ENCODE peak calls at places on chromosomes 16 and 17, in four cellular contexts. E is GM12878, B is K562, J is HepG2. I is an unnamed sample.

GRCh38 chr16:11681526-11681925 is 13.3 kb downstream of the SNN start:
- DNase-seq in B (no peak), J (no peak), E (no peak), I (no peak)

GRCh38 chr17:6187836-6188235 is 117.7 kb downstream of the WSCD1 start:
- DNase-seq in E (no peak), B (no peak), J (no peak), I (no peak)

GRCh38 chr16:30659507-30660423 is 1.5 kb downstream of the FBRS start:
- DNase-seq in B (no peak), E (no peak), J (no peak), I (peak; percentile 82)

GRCh38 chr16:19705131-19705501 is 12.9 kb downstream of the KNOP1 start:
- DNase-seq in J (no peak), B (no peak), E (no peak), I (no peak)

GRCh38 chr16:69481901-69482341 is 57.5 kb downstream of the CYB5B start:
- DNase-seq in J (no peak), E (no peak), B (peak; percentile 33), I (no peak)

GRCh38 chr17:72609501-72609900 is 483.0 kb downstream of the SLC39A11 start:
- DNase-seq in B (no peak), J (no peak), E (no peak), I (no peak)

GRCh38 chr17:9239821-9240658 is 218.7 kb downstream of the NTN1 start:
- DNase-seq in B (peak; percentile 93), E (no peak), J (no peak), I (peak; percentile 97)

GRCh38 chr16:49278944-49279725 is 2.5 kb downstream of the CBLN1 start:
- DNase-seq in J (no peak), B (no peak), E (no peak), I (no peak)

GRCh38 chr17:43983515-43984411 is 20.7 kb upstream of the NAGS start:
- DNase-seq in E (no peak), J (peak; percentile 67), B (peak; percentile 69), I (peak; percentile 72)

GRCh38 chr17:76585649-76586593 is at the start of gene ST6GALNAC2:
- DNase-seq in E (no peak), B (no peak), J (peak; percentile 66), I (peak; percentile 94)

GRCh38 chr16:78727536-78727935 is 628.1 kb downstream of the WWOX start:
- DNase-seq in E (no peak), B (no peak), J (peak; percentile 73), I (no peak)

GRCh38 chr17:51508048-51508447 is 247.7 kb downstream of the UTP18 start:
- DNase-seq in J (no peak), E (no peak), B (no peak), I (no peak)

GRCh38 chr16:9077001-9077809 is 14.2 kb upstream of the HAPSTR1 start:
- DNase-seq in J (peak; percentile 31), E (no peak), B (no peak), I (peak; percentile 37)

GRCh38 chr17:68353121-68353521 is 61.8 kb downstream of the ARSG start:
- DNase-seq in B (no peak), E (no peak), J (no peak), I (no peak)

GRCh38 chr16:70428178-70428998 is 10.5 kb downstream of the ST3GAL2 start:
- DNase-seq in J (peak; percentile 100), B (peak; percentile 96), E (peak; percentile 79), I (peak; percentile 85)

GRCh38 chr16:56851671-56852400 is 13.2 kb upstream of the SLC12A3 start:
- DNase-seq in J (peak; percentile 35), B (no peak), E (no peak), I (no peak)
- TF ChIP-seq NFIC in J (no peak), B (no peak), E (no peak), I (no peak)

GRCh38 chr17:32741381-32741780 is 135.5 kb downstream of the MYO1D start:
- DNase-seq in B (no peak), E (no peak), J (no peak), I (no peak)

GRCh38 chr17:32746280-32746679 is 130.6 kb downstream of the MYO1D start:
- DNase-seq in J (no peak), B (no peak), E (no peak), I (no peak)

GRCh38 chr17:32747856-32748255 is 129.1 kb downstream of the MYO1D start:
- DNase-seq in B (no peak), J (peak; percentile 34), E (no peak), I (no peak)

GRCh38 chr17:32742686-32743538 is 134.0 kb downstream of the MYO1D start:
- DNase-seq in E (no peak), J (no peak), B (no peak), I (no peak)

GRCh38 chr17:32746698-32747097 is 130.2 kb downstream of the MYO1D start:
- DNase-seq in E (no peak), B (no peak), J (no peak), I (no peak)
- TF ChIP-seq NFIC in E (no peak), B (no peak), J (no peak), I (no peak)

GRCh38 chr16:81137012-81137335 is 40.8 kb upstream of the GCSH start:
- DNase-seq in E (no peak), B (no peak), J (no peak), I (no peak)
- TF ChIP-seq NFIC in E (no peak), B (no peak), J (no peak), I (no peak)

GRCh38 chr17:40646791-40647548 is 648 bp downstream of the SMARCE1 start:
- DNase-seq in J (peak; percentile 50), B (peak; percentile 71), E (no peak), I (no peak)
- TF ChIP-seq NFIC in J (no peak), B (no peak), E (no peak), I (no peak)

DNA sequence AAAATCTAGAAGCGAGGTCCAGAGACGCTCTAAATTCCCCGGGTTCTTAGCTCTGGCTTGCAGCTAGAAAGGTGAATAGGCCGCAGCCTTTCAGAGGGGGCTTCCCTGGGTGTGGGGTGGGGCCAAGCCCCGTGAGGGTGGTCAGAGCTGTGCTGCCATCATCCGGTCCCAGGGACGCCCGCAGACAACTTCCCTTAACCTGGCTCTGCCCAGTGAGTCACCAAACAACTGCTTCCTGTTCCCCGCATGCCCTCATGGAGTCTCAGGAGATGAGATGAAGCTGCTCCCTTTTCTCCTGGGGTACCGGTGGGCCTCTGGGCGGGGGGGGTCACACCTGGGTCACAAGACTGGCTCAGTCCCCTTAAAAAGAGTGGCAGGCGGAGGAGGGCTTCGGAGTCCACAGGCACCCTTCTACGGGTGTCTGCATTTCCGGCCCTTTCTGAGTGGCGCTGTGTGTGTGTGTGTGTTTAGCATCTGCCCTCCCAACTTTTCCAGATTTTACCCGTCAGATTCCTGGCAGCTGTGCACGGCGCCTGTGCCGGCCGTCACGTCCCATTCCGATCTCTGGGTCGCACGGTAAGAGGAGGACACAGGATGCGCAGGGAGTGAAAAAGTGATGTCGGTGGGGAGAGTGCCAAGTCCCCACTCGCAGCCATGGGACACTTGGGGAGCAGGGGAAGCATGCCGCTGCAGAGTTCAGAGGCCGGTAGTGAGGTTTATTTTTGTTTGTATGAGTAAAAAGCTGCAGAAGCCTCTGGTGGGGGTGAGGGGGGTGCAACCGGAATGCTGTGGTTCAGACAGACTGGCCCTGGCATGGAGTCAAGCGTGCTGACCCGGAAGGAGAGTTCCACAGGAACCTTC is 16.7 kb downstream of the HIC1 start:
- DNase-seq in J (no peak), B (no peak), E (no peak), I (no peak)
- TF ChIP-seq NFIC in J (no peak), B (no peak), E (no peak), I (no peak)